ENCODE peak calls at places on chromosomes 13 and 19, in six cellular contexts. S is small intestine; P is hepatocyte; V is colonic mucosa; F is psoas muscle; R is CD8-positive, alpha-beta memory T cell. A is an unnamed sample.

GRCh38 chr19:51158474-51159129 is 16.5 kb downstream of the SIGLEC7 start:
- DNase-seq in S (peak; percentile 33), P (peak; percentile 47), V (peak; percentile 64), F (peak; percentile 41), R (peak; percentile 52), A (peak; percentile 58)

GRCh38 chr13:98471895-98472294 is 105.0 kb downstream of the STK24 start:
- DNase-seq in S (peak; percentile 69), P (no peak), V (no peak), F (no peak), R (no peak), A (no peak)

GRCh38 chr19:51751655-51752054 is at the start of gene FPR1:
- DNase-seq in S (no peak), P (no peak), V (no peak), F (no peak), R (no peak), A (no peak)

GRCh38 chr13:32087955-32088747 is 56.6 kb downstream of the FRY start:
- DNase-seq in S (no peak), P (no peak), V (no peak), F (no peak), R (no peak), A (no peak)

GRCh38 chr13:32041429-32041828 is 9.9 kb downstream of the FRY start:
- DNase-seq in S (no peak), P (no peak), V (no peak), F (no peak), R (no peak), A (no peak)

GRCh38 chr13:21674271-21675009 is 3.6 kb downstream of the FGF9 start:
- DNase-seq in S (peak; percentile 12), P (peak; percentile 62), V (peak; percentile 36), F (peak; percentile 24), R (peak; percentile 13), A (no peak)

GRCh38 chr13:104816716-104817115 is 1718.7 kb downstream of the EFNB2 start:
- DNase-seq in S (no peak), P (no peak), V (no peak), F (no peak), R (no peak), A (no peak)

GRCh38 chr13:109818136-109818535 is 31.8 kb upstream of the IRS2 start:
- DNase-seq in S (no peak), P (no peak), V (no peak), F (no peak), R (no peak), A (no peak)

GRCh38 chr19:54266133-54266532 is 9.1 kb upstream of the LILRB5 start:
- DNase-seq in S (peak; percentile 61), P (peak; percentile 89), V (peak; percentile 78), F (peak; percentile 56), R (peak; percentile 59), A (no peak)

GRCh38 chr19:4909172-4909896 is at the start of gene UHRF1:
- DNase-seq in S (peak; percentile 11), P (peak; percentile 46), V (peak; percentile 48), F (no peak), R (no peak), A (no peak)

GRCh38 chr19:16447015-16447384 is 24.8 kb downstream of the EPS15L1 start:
- DNase-seq in S (peak; percentile 23), P (peak; percentile 91), V (peak; percentile 56), F (peak; percentile 78), R (peak; percentile 49), A (no peak)

GRCh38 chr19:16200038-16200775 is 2.5 kb downstream of the AP1M1 start:
- DNase-seq in S (peak; percentile 94), P (peak; percentile 75), V (no peak), F (peak; percentile 57), R (no peak), A (no peak)

GRCh38 chr13:33137726-33138125 is 121.5 kb downstream of the KL start:
- DNase-seq in S (no peak), P (no peak), V (no peak), F (no peak), R (no peak), A (no peak)

GRCh38 chr19:3879656-3880055 is 829 bp upstream of the ATCAY start:
- DNase-seq in S (no peak), P (no peak), V (no peak), F (no peak), R (no peak), A (no peak)

GRCh38 chr19:3880471-3881271 is at the start of gene ATCAY:
- DNase-seq in S (no peak), P (no peak), V (no peak), F (no peak), R (no peak), A (no peak)

GRCh38 chr19:3881272-3882040 is 971 bp downstream of the ATCAY start:
- DNase-seq in S (no peak), P (no peak), V (no peak), F (no peak), R (no peak), A (no peak)

DNA sequence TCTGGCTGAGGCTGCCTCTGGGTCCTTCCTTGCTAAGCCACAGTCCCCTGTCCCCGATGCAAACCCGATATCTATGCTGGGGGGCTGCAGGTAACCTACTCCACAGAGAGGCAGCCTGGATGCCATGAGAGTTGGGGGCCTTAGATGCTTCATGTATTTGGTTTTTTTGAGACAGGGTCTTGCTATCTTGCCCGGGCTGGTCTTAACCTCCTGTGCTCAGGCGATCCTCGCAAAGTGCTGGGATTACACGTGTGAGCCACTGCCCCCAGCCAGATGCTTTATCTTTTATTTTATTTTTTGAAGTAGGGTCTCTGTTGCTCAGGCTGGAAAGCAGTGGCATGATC is 1.5 kb downstream of the ATCAY start:
- DNase-seq in S (no peak), P (no peak), V (no peak), F (no peak), R (no peak), A (no peak)
- H3K4me3 ChIP-seq in S (no peak overlapping the region), P (no peak overlapping the region), V (no peak overlapping the region), F (no peak overlapping the region), R (no peak overlapping the region), A (no peak overlapping the region)

DNA sequence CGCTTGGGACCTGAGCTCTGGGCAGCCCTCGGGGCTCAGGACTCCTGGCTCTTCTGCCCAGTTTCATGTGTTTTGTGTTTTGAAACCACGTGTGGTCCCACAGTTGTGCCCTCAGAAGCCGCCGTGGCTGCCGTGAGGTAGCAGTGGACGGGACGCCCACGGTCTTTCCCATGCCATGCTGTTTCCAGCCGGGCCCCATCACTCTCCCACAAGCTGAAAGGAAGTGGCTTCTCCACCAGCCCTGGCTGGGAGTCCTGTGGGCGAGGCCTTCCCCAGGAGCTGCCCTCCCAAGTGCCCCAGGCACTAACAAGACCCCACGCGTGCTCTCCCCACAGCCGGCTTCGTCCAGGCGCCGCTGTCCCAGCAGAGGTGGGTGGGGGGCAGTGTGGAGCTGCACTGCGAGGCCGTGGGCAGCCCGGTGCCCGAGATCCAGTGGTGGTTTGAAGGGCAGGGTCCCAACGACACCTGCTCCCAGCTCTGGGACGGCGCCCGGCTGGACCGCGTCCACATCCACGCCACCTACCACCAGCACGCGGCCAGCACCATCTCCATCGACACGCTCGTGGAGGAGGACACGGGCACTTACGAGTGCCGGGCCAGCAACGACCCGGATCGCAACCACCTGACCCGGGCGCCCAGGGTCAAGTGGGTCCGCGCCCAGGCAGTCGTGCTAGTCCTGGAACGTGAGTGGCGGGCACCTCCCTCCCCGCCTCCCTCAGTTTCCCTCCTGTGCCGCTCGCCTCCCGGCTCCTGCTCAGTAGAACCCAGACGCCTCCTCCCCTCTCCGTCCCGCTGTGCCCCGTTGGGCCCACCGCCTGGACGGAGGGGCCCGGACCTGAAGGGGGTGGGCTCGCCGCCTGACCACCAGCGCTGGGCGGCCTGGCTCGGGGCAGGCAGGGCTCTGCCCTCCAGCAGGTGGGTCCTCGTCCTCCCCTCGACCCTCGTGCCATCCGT is 5.3 kb downstream of the BSG start:
- DNase-seq in S (no peak), P (no peak), V (no peak), F (no peak), R (no peak), A (no peak)
- H3K4me1 ChIP-seq in S (peaks cover 3% of the 10 kb centered on the region), P (peaks cover 31% of the 10 kb centered on the region), V (peaks cover 18% of the 10 kb centered on the region), F (peaks cover 54% of the 10 kb centered on the region), R (peaks cover 23% of the 10 kb centered on the region), A (peaks cover 16% of the 10 kb centered on the region)

GRCh38 chr19:35959040-35959967 is 23.1 kb downstream of the LRFN3 start:
- DNase-seq in S (peak; percentile 40), P (peak; percentile 33), V (no peak), F (peak; percentile 33), R (peak; percentile 80), A (peak; percentile 68)

GRCh38 chr19:35958660-35959039 is 22.5 kb downstream of the LRFN3 start:
- DNase-seq in S (no peak), P (no peak), V (no peak), F (no peak), R (no peak), A (no peak)

GRCh38 chr19:35963514-35963913 is 27.3 kb downstream of the LRFN3 start:
- DNase-seq in S (peak; percentile 20), P (peak; percentile 86), V (no peak), F (no peak), R (no peak), A (peak; percentile 57)

GRCh38 chr19:35960432-35960972 is 24.3 kb downstream of the LRFN3 start:
- DNase-seq in S (no peak), P (no peak), V (no peak), F (no peak), R (no peak), A (no peak)

GRCh38 chr19:35959968-35960320 is 23.8 kb downstream of the LRFN3 start:
- DNase-seq in S (no peak), P (no peak), V (no peak), F (no peak), R (no peak), A (no peak)
- H3K4me3 ChIP-seq in S (no peak overlapping the region), P (no peak overlapping the region), V (no peak overlapping the region), F (no peak overlapping the region), R (peak overlapping the region; percentile 36), A (peak overlapping the region; percentile 79)

DNA sequence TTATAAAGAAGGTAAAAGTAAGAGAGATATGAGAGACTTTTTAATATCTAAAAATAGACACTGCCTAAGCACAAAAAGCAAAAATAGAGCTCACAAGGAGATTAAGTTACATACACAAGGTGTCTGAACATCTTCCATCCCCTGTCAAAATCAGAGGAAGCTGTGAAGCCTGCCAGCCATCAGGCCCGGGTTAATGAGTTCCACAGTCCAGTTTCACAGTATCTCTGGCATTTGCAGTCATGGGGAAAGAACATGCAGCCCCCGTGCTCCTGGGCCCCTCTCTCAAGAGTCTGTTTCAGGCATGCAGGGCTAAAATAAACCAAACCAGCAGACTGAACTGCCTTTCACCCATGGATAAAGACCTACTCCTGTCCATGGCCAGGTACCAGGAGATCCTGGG is 79.2 kb downstream of the TBC1D4 start:
- DNase-seq in S (no peak), P (no peak), V (no peak), F (no peak), R (no peak), A (no peak)
- H3K4me1 ChIP-seq in S (no peaks in the 10 kb centered on the region), P (no peaks in the 10 kb centered on the region), V (no peaks in the 10 kb centered on the region), F (peaks cover 71% of the 10 kb centered on the region), R (no peaks in the 10 kb centered on the region), A (no peaks in the 10 kb centered on the region)